ENCODE peak calls at places on chromosome 21, in four cellular contexts. One of them, this sample, is unnamed.

GRCh38 chr21:38596264-38597042 is 98.2 kb upstream of the ERG start:
- DNase-seq in ovary: no peak
- DNase-seq in testis: no peak
- DNase-seq in heart left ventricle: no peak
- DNase-seq in this sample: no peak

GRCh38 chr21:26405735-26406361 is 167.2 kb downstream of the CYYR1 start:
- DNase-seq in testis: no peak
- DNase-seq in heart left ventricle: no peak
- DNase-seq in ovary: no peak
- DNase-seq in this sample: peak

GRCh38 chr21:42437786-42438185 is 34.1 kb downstream of the UBASH3A start:
- DNase-seq in testis: no peak
- DNase-seq in heart left ventricle: no peak
- DNase-seq in ovary: no peak
- DNase-seq in this sample: no peak

GRCh38 chr21:41768371-41769042 is 1.7 kb upstream of the RIPK4 start:
- DNase-seq in heart left ventricle: no peak
- DNase-seq in ovary: no peak
- DNase-seq in testis: no peak
- DNase-seq in this sample: peak

GRCh38 chr21:32516729-32517649 is 68.3 kb downstream of the TCP10L start:
- DNase-seq in heart left ventricle: peak
- DNase-seq in ovary: no peak
- DNase-seq in testis: no peak
- DNase-seq in this sample: no peak

GRCh38 chr21:42563261-42564045 is 49.8 kb downstream of the SLC37A1 start:
- DNase-seq in heart left ventricle: peak
- DNase-seq in testis: peak
- DNase-seq in ovary: no peak
- DNase-seq in this sample: no peak

GRCh38 chr21:41883582-41883981 is 4.4 kb upstream of the PRDM15 start:
- DNase-seq in testis: no peak
- DNase-seq in heart left ventricle: no peak
- DNase-seq in ovary: no peak
- DNase-seq in this sample: no peak

GRCh38 chr21:21182401-21182800 is 184.2 kb downstream of the NCAM2 start:
- DNase-seq in testis: no peak
- DNase-seq in ovary: no peak
- DNase-seq in heart left ventricle: no peak
- DNase-seq in this sample: no peak

GRCh38 chr21:42384184-42384583 is 11.7 kb downstream of the TMPRSS3 start:
- DNase-seq in ovary: no peak
- DNase-seq in heart left ventricle: no peak
- DNase-seq in testis: no peak
- DNase-seq in this sample: no peak

GRCh38 chr21:40846057-40846456 is 901 bp downstream of the DSCAM start:
- DNase-seq in heart left ventricle: no peak
- DNase-seq in testis: no peak
- DNase-seq in ovary: no peak
- DNase-seq in this sample: no peak

GRCh38 chr21:32364801-32365200 is 28.0 kb downstream of the URB1 start:
- DNase-seq in heart left ventricle: no peak
- DNase-seq in testis: peak
- DNase-seq in ovary: no peak
- DNase-seq in this sample: no peak

GRCh38 chr21:31354604-31355443 is 10.8 kb upstream of the TIAM1 start:
- DNase-seq in ovary: no peak
- DNase-seq in heart left ventricle: no peak
- DNase-seq in testis: no peak
- DNase-seq in this sample: peak

GRCh38 chr21:41147096-41147978 is 20.6 kb upstream of the BACE2 start:
- DNase-seq in ovary: no peak
- DNase-seq in heart left ventricle: no peak
- DNase-seq in testis: no peak
- DNase-seq in this sample: no peak

GRCh38 chr21:42220138-42220701 is 1.3 kb downstream of the ABCG1 start:
- DNase-seq in ovary: peak
- DNase-seq in heart left ventricle: peak
- DNase-seq in testis: peak
- DNase-seq in this sample: peak

GRCh38 chr21:26171310-26172100 is 935 bp upstream of the APP start:
- DNase-seq in ovary: no peak
- DNase-seq in heart left ventricle: no peak
- DNase-seq in testis: peak
- DNase-seq in this sample: no peak

GRCh38 chr21:34582506-34583150 is 32.3 kb downstream of the RCAN1 start:
- DNase-seq in ovary: no peak
- DNase-seq in testis: peak
- DNase-seq in heart left ventricle: peak
- DNase-seq in this sample: peak

GRCh38 chr21:38982096-38982495 is 176.4 kb downstream of the ETS2 start:
- DNase-seq in testis: no peak
- DNase-seq in heart left ventricle: no peak
- DNase-seq in ovary: no peak
- DNase-seq in this sample: no peak

GRCh38 chr21:26388731-26389231 is 184.3 kb downstream of the CYYR1 start:
- DNase-seq in testis: no peak
- DNase-seq in heart left ventricle: no peak
- DNase-seq in ovary: no peak
- DNase-seq in this sample: no peak

GRCh38 chr21:38956006-38956405 is 150.3 kb downstream of the ETS2 start:
- DNase-seq in ovary: no peak
- DNase-seq in testis: no peak
- DNase-seq in heart left ventricle: peak
- DNase-seq in this sample: no peak

GRCh38 chr21:23475518-23476189 is 2131.6 kb downstream of the MRPL39 start:
- DNase-seq in ovary: no peak
- DNase-seq in testis: no peak
- DNase-seq in heart left ventricle: no peak
- DNase-seq in this sample: no peak

GRCh38 chr21:39874759-39875158 is 7.5 kb downstream of the PCP4 start:
- DNase-seq in ovary: no peak
- DNase-seq in heart left ventricle: no peak
- DNase-seq in testis: no peak
- DNase-seq in this sample: no peak

GRCh38 chr21:39850333-39850732 is 16.9 kb upstream of the PCP4 start:
- DNase-seq in testis: no peak
- DNase-seq in heart left ventricle: no peak
- DNase-seq in ovary: no peak
- DNase-seq in this sample: no peak

GRCh38 chr21:17146426-17146825 is 366.4 kb upstream of the CXADR start:
- DNase-seq in ovary: no peak
- DNase-seq in testis: no peak
- DNase-seq in heart left ventricle: no peak
- DNase-seq in this sample: no peak

GRCh38 chr21:41374177-41374712 is 12.4 kb downstream of the MX2 start:
- DNase-seq in testis: no peak
- DNase-seq in heart left ventricle: peak
- DNase-seq in ovary: no peak
- DNase-seq in this sample: no peak

GRCh38 chr21:27534211-27534610 is 567.3 kb upstream of the ADAMTS5 start:
- DNase-seq in heart left ventricle: no peak
- DNase-seq in testis: no peak
- DNase-seq in ovary: no peak
- DNase-seq in this sample: no peak

GRCh38 chr21:31273278-31273677 is 70.8 kb downstream of the TIAM1 start:
- DNase-seq in ovary: no peak
- DNase-seq in testis: no peak
- DNase-seq in heart left ventricle: no peak
- DNase-seq in this sample: no peak

GRCh38 chr21:34797926-34798595 is 129.3 kb downstream of the CLIC6 start:
- DNase-seq in heart left ventricle: no peak
- DNase-seq in testis: no peak
- DNase-seq in ovary: no peak
- DNase-seq in this sample: no peak

GRCh38 chr21:30629173-30629572 is 5.8 kb upstream of the KRTAP20-2 start:
- DNase-seq in heart left ventricle: no peak
- DNase-seq in testis: no peak
- DNase-seq in ovary: no peak
- DNase-seq in this sample: no peak

GRCh38 chr21:42171091-42172053 is 47.6 kb upstream of the ABCG1 start:
- DNase-seq in heart left ventricle: peak
- DNase-seq in ovary: no peak
- DNase-seq in testis: peak
- DNase-seq in this sample: no peak

GRCh38 chr21:39353295-39353694 is 4.4 kb upstream of the HMGN1 start:
- DNase-seq in heart left ventricle: no peak
- DNase-seq in ovary: no peak
- DNase-seq in testis: no peak
- DNase-seq in this sample: no peak

GRCh38 chr21:27219068-27219467 is 252.2 kb upstream of the ADAMTS5 start:
- DNase-seq in heart left ventricle: no peak
- DNase-seq in ovary: no peak
- DNase-seq in testis: no peak
- DNase-seq in this sample: no peak

GRCh38 chr21:41045534-41046268 is 122.3 kb upstream of the BACE2 start:
- DNase-seq in ovary: no peak
- DNase-seq in heart left ventricle: no peak
- DNase-seq in testis: peak
- DNase-seq in this sample: no peak

GRCh38 chr21:33552093-33552998 is 9.5 kb downstream of the SON start:
- DNase-seq in heart left ventricle: no peak
- DNase-seq in ovary: no peak
- DNase-seq in testis: no peak
- DNase-seq in this sample: no peak
- TF ChIP-seq POLR2A in heart left ventricle: no peak
- TF ChIP-seq POLR2A in ovary: no peak
- TF ChIP-seq POLR2A in testis: no peak
- TF ChIP-seq POLR2A in this sample: no peak

GRCh38 chr21:46324390-46325072 is 575 bp downstream of the PCNT start:
- DNase-seq in ovary: peak
- DNase-seq in testis: peak
- DNase-seq in heart left ventricle: peak
- DNase-seq in this sample: peak
- TF ChIP-seq POLR2A in ovary: peak
- TF ChIP-seq POLR2A in testis: no peak
- TF ChIP-seq POLR2A in heart left ventricle: no peak
- TF ChIP-seq POLR2A in this sample: peak

DNA sequence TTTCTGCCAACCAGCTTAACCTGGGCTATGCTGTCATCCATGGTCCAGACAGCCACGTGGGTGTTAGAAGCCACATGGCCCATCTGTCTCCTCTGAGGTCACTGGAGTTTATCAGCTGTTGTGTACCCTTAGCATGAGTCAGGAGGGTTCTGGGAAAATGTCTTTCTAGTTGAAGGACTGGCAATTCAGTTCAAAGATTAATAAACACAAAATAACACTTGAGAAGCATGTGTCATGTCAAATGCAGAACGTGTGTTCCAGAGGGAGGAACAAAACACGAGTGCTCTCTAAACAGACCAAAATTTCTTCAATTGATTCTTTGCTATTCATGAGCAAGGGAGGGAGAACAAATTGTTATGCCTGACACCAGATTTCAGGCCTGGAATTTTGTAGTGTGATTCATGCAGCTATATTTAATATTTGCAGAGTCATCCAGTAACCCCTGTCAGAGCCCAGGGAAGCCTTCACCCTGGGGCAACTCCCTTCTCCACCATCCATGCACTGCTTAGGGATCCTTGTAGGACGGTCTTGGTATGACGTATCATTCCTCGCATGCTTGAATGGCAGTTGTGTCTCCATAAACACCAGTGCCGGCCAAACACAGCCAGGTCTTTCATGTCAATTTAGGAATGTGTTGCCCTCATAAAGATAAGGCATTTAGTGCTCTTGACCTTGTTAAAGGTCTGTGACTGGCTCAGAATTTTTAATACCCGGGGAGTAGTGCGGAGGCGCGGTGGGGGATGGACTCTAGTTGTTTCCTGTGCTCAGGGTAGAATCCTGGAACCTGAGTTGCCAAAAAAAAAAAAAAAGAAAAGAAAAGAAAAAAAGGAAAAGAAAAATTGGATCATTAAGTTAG is 27.7 kb upstream of the DYRK1A start:
- DNase-seq in heart left ventricle: peak
- DNase-seq in testis: no peak
- DNase-seq in ovary: peak
- DNase-seq in this sample: peak
- TF ChIP-seq POLR2A in heart left ventricle: no peak
- TF ChIP-seq POLR2A in testis: no peak
- TF ChIP-seq POLR2A in ovary: no peak
- TF ChIP-seq POLR2A in this sample: peak

GRCh38 chr21:15126948-15127347 is 62.1 kb upstream of the NRIP1 start:
- DNase-seq in heart left ventricle: no peak
- DNase-seq in ovary: no peak
- DNase-seq in testis: no peak
- DNase-seq in this sample: no peak

GRCh38 chr21:15121097-15121654 is 56.4 kb upstream of the NRIP1 start:
- DNase-seq in heart left ventricle: no peak
- DNase-seq in testis: no peak
- DNase-seq in ovary: peak
- DNase-seq in this sample: no peak

GRCh38 chr21:15122241-15122640 is 57.4 kb upstream of the NRIP1 start:
- DNase-seq in ovary: no peak
- DNase-seq in testis: no peak
- DNase-seq in heart left ventricle: no peak
- DNase-seq in this sample: no peak

GRCh38 chr21:15124731-15125130 is 59.9 kb upstream of the NRIP1 start:
- DNase-seq in heart left ventricle: no peak
- DNase-seq in ovary: no peak
- DNase-seq in testis: no peak
- DNase-seq in this sample: no peak

GRCh38 chr21:15121655-15122120 is 56.9 kb upstream of the NRIP1 start:
- DNase-seq in heart left ventricle: peak
- DNase-seq in ovary: peak
- DNase-seq in testis: peak
- DNase-seq in this sample: peak
- TF ChIP-seq POLR2A in heart left ventricle: no peak
- TF ChIP-seq POLR2A in ovary: no peak
- TF ChIP-seq POLR2A in testis: no peak
- TF ChIP-seq POLR2A in this sample: no peak

DNA sequence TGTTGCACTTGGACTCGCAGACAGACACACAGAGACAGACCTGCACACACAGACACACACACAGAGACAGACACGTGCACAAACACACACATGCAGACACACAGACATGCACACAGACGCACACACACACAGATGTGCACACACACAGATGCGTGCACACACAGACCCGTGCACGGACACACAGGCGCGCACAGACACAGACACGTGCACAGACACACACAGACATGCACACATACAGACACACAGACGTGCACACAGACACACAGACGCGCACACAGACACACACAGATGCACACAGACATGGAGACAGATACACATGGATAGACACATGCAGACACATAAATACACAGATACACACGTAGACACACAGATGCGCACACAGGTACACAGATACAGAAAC is 11.3 kb downstream of the PFKL start:
- DNase-seq in ovary: no peak
- DNase-seq in testis: no peak
- DNase-seq in heart left ventricle: no peak
- DNase-seq in this sample: no peak
- TF ChIP-seq POLR2A in ovary: no peak
- TF ChIP-seq POLR2A in testis: no peak
- TF ChIP-seq POLR2A in heart left ventricle: no peak
- TF ChIP-seq POLR2A in this sample: no peak

This sample was measured in H54.